ENCODE peak calls at places on chromosome 20, in four cellular contexts. M, A, R and W are unnamed samples.

GRCh38 chr20:40690836-40691565 is 2.0 kb upstream of the MAFB start:
- DNase-seq in R (no peak), M (no peak), A (no peak), W (peak)

GRCh38 chr20:17500826-17501225 is 30.4 kb downstream of the BFSP1 start:
- DNase-seq in R (no peak), A (no peak), M (no peak), W (no peak)

GRCh38 chr20:44186674-44187053 is 324 bp downstream of the JPH2 start:
- DNase-seq in A (no peak), R (no peak), M (no peak), W (no peak)

GRCh38 chr20:52104546-52105044 is 87.0 kb downstream of the ZFP64 start:
- DNase-seq in R (no peak), A (no peak), M (no peak), W (no peak)

GRCh38 chr20:50338479-50339195 is 148.0 kb downstream of the CEBPB start:
- DNase-seq in R (no peak), A (no peak), M (peak), W (peak)

GRCh38 chr20:1816384-1817381 is 78.5 kb upstream of the SIRPA start:
- DNase-seq in M (no peak), R (no peak), A (peak), W (no peak)

GRCh38 chr20:46618316-46619110 is 32.7 kb downstream of the SLC13A3 start:
- DNase-seq in M (no peak), A (no peak), R (no peak), W (no peak)

GRCh38 chr20:50321797-50322480 is 131.3 kb downstream of the CEBPB start:
- DNase-seq in R (no peak), M (no peak), A (no peak), W (no peak)

GRCh38 chr20:588476-588875 is 21.6 kb downstream of the TCF15 start:
- DNase-seq in A (no peak), M (no peak), R (no peak), W (no peak)

GRCh38 chr20:32792316-32792715 is 27.4 kb upstream of the MAPRE1 start:
- DNase-seq in R (no peak), M (no peak), A (peak), W (no peak)

GRCh38 chr20:44460795-44461141 is 14.9 kb upstream of the TTPAL start:
- DNase-seq in A (no peak), M (no peak), R (no peak), W (peak)